ENCODE peak calls at places on chromosomes 12 and 14, in nine cellular contexts. O, G, J, R, M, W, Y, I and Q are unnamed samples.

GRCh38 chr12:38934696-38935095 is 29.3 kb upstream of the CPNE8 start:
- DNase-seq in W (no peak), O (no peak), Y (no peak), R (no peak), I (no peak), J (no peak), M (no peak), G (no peak), Q (peak)

GRCh38 chr12:27972721-27973120 is at the start of gene PTHLH:
- DNase-seq in G (no peak), M (no peak), O (no peak), J (no peak), I (no peak), Y (no peak), W (no peak), R (no peak), Q (no peak)

GRCh38 chr12:95805864-95806669 is 15.5 kb upstream of the NTN4 start:
- DNase-seq in G (peak), R (no peak), O (no peak), J (peak), I (no peak), W (peak), Y (no peak), M (no peak), Q (peak)

GRCh38 chr12:98274430-98275130 is 240.8 kb upstream of the TMPO start:
- DNase-seq in O (no peak), I (no peak), G (no peak), W (no peak), Y (no peak), R (no peak), M (no peak), J (no peak), Q (no peak)

GRCh38 chr12:16618256-16618655 is 12.3 kb upstream of the LMO3 start:
- DNase-seq in J (no peak), W (no peak), O (no peak), R (no peak), I (no peak), M (no peak), G (no peak), Y (no peak), Q (no peak)

GRCh38 chr12:124694846-124695497 is 127.6 kb upstream of the NCOR2 start:
- DNase-seq in O (peak), M (no peak), J (peak), Y (no peak), R (no peak), I (no peak), W (no peak), G (peak), Q (peak)

GRCh38 chr12:42516573-42516972 is 73.0 kb downstream of the PRICKLE1 start:
- DNase-seq in R (no peak), Y (no peak), O (no peak), I (no peak), W (no peak), M (no peak), J (no peak), G (no peak), Q (no peak)

GRCh38 chr12:12927211-12928079 is 24.5 kb downstream of the GPRC5D start:
- DNase-seq in R (no peak), I (peak), M (peak), J (no peak), Y (peak), W (peak), O (peak), G (peak), Q (peak)

GRCh38 chr12:129696952-129697351 is 206.9 kb downstream of the TMEM132D start:
- DNase-seq in O (no peak), W (no peak), Y (no peak), M (no peak), G (peak), J (peak), I (no peak), R (no peak), Q (peak)

GRCh38 chr12:110913119-110914056 is 7.0 kb downstream of the MYL2 start:
- DNase-seq in J (no peak), I (no peak), R (no peak), Y (no peak), O (peak), M (no peak), G (no peak), W (no peak), Q (no peak)

GRCh38 chr12:66409195-66409871 is 107.0 kb downstream of the HELB start:
- DNase-seq in Y (no peak), I (peak), M (peak), O (no peak), G (peak), J (peak), W (no peak), R (no peak), Q (peak)

GRCh38 chr12:27573972-27574371 is 50.0 kb downstream of the PPFIBP1 start:
- DNase-seq in O (no peak), M (no peak), J (peak), Y (no peak), R (no peak), W (no peak), G (peak), I (no peak), Q (peak)

GRCh38 chr14:86933460-86933859 is 1059.5 kb downstream of the GALC start:
- DNase-seq in G (no peak), M (no peak), R (no peak), O (no peak), I (no peak), Y (no peak), J (no peak), W (no peak), Q (peak)

GRCh38 chr12:57236925-57237652 is 7.6 kb downstream of the SHMT2 start:
- DNase-seq in G (no peak), O (peak), J (no peak), R (no peak), I (peak), M (no peak), W (peak), Y (no peak), Q (no peak)

GRCh38 chr14:34843011-34843554 is 32.1 kb downstream of the BAZ1A start:
- DNase-seq in W (no peak), J (peak), G (peak), R (no peak), O (no peak), Y (no peak), M (no peak), I (no peak), Q (peak)

GRCh38 chr14:76352639-76353281 is 23.2 kb upstream of the ESRRB start:
- DNase-seq in R (no peak), J (peak), M (peak), I (peak), Y (no peak), O (peak), W (no peak), G (peak), Q (peak)

GRCh38 chr12:100388382-100388781 is 31.5 kb downstream of the SLC17A8 start:
- DNase-seq in Y (no peak), M (no peak), O (no peak), J (no peak), R (no peak), W (no peak), I (no peak), G (no peak), Q (no peak)

GRCh38 chr12:110256780-110257431 is 24.1 kb upstream of the ATP2A2 start:
- DNase-seq in Y (peak), G (peak), R (no peak), I (no peak), W (peak), J (no peak), M (no peak), O (peak), Q (peak)

GRCh38 chr12:127324681-127325080 is 942.3 kb upstream of the TMEM132C start:
- DNase-seq in R (no peak), G (no peak), W (no peak), O (no peak), I (no peak), M (no peak), Y (no peak), J (no peak), Q (no peak)

GRCh38 chr12:94429633-94430032 is 30.0 kb downstream of the CEP83 start:
- DNase-seq in G (peak), O (no peak), R (no peak), I (no peak), J (no peak), W (no peak), Y (no peak), M (no peak), Q (no peak)

GRCh38 chr14:59428581-59429012 is 36.6 kb downstream of the GPR135 start:
- DNase-seq in J (peak), I (no peak), Y (no peak), G (peak), M (no peak), O (no peak), W (no peak), R (no peak), Q (peak)

GRCh38 chr14:36241183-36241582 is 64.7 kb upstream of the PTCSC3 start:
- DNase-seq in W (no peak), G (peak), I (no peak), O (no peak), J (no peak), M (no peak), Y (no peak), R (no peak), Q (no peak)

GRCh38 chr12:50933459-50934124 is 18.8 kb upstream of the HIGD1C start:
- DNase-seq in R (no peak), J (no peak), O (no peak), G (peak), W (no peak), Y (no peak), I (no peak), M (no peak), Q (no peak)

DNA sequence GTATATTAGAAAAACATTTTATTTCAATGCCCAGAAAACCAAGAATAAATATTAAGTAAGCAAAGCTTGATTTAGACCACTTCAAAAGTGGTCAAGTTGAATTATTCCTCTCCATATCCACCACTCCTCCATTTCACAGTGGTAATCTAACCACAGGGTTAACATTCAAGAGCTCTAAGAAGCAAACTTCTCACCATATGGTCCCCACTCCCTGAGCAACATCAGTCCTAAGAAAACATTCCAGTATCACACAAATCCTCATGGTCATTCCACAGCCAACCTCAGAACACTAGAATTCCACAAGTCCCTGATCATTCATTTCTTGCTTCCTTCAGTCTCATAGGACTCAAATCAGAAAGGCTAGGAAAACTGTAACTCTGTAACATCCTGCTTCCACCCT is 47.9 kb downstream of the ST8SIA1 start:
- DNase-seq in G (peak), J (peak), I (no peak), M (no peak), O (no peak), W (no peak), R (no peak), Y (no peak), Q (peak)
- TF ChIP-seq CTCF in G (no peak), J (no peak), I (no peak), M (no peak), O (no peak), W (no peak), R (no peak), Y (no peak), Q (no peak)

DNA sequence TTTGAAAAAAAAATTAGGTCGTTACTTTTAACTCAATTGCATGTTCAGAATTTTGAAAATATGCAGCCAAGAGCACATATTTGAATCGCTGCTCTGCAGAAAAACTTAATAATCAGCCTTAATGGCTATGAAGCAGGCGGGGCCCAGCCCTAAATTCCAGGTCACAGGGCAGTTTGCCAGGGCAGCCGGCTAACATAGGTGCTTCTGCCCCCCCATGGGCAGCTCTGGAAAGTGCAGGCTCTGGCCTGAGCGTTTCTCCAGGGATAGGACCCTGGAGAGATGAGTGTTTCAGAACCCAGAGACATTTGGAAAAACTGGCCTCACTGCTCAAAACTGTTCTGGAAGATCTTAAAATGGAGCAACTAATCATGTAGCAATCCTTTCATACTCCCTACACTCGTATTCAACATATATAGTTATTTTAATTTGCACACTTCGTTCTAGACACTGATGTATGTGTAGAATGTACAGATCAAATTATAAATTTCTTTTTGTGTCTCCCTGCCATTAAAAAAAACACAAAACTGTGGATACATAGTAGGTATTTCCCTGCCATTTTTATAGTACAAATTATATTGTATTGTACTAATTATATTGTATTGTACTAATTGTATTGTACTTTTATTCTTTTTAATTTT is 26.0 kb upstream of the PTGR2 start:
- DNase-seq in M (peak), G (peak), O (peak), J (peak), R (peak), I (peak), W (peak), Y (peak), Q (peak)
- TF ChIP-seq CTCF in M (peak), G (peak), O (peak), J (peak), R (peak), I (peak), W (peak), Y (peak), Q (peak)

DNA sequence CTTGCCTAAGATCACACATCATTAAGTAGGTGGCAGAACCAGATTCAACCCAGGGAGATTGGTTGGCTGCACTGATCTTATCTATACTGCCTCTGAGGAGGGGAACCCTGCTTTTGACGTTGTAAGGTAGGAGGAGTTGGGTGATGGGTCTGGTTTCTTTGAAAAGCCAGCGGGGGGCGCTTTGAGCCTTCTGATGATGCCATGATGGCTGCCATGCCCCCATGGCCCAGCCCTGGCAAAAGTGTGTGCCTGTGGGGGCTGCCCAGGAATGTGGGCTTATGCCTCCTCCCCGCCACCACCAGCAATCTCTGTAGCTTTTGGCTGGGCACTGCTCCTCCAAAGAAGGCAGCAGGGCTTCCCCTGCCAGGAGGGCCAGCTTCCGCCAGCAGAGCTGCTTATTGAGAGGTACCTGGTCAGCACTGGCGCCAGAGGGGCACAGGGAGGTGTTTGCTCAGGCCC is 224.3 kb downstream of the SLC41A2 start:
- DNase-seq in O (no peak), I (no peak), J (no peak), Y (peak), R (no peak), W (peak), G (no peak), M (no peak), Q (no peak)
- TF ChIP-seq CTCF in O (peak), I (no peak), J (peak), Y (no peak), R (no peak), W (peak), G (no peak), M (no peak), Q (no peak)

DNA sequence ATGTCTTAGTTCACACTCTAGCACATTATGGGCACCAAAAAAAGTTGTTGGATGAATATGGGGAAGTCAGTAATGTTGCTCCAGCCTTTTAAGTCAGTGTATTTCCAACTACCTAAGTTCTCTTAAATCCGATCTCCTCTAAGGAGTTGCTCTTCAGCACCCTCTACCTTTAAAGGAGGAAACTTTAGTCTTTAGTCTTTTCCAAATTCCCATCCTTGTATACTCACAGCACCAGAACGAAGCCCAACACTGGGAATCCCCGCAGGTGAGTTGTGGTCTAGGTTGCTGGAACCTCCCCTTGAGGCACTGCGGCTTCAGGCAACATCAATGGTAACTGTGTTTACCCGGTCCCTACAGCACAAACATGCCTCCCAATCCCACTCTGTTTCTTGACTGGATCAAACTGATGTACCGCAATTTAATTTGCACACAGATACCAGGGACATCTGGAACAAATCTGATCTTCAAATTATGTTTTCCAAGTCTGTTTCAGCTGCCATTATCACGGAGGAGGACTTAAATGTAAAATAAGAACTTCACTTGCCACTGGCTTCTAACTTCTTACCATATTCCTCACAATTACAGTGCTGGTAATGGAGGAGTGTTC is 179.0 kb downstream of the FOXN3 start:
- DNase-seq in O (no peak), R (no peak), G (peak), Y (no peak), J (no peak), W (no peak), I (no peak), M (no peak), Q (peak)
- TF ChIP-seq CTCF in O (peak), R (peak), G (peak), Y (no peak), J (peak), W (peak), I (no peak), M (no peak), Q (peak)

GRCh38 chr14:92457018-92457565 is 56.5 kb upstream of the RIN3 start:
- DNase-seq in J (no peak), G (no peak), R (no peak), O (no peak), W (no peak), I (no peak), M (no peak), Y (no peak), Q (no peak)
- TF ChIP-seq CTCF in J (no peak), G (no peak), R (no peak), O (no peak), W (no peak), I (no peak), M (no peak), Y (no peak), Q (no peak)

GRCh38 chr14:91367173-91368171 is 50.1 kb downstream of the CCDC88C start:
- DNase-seq in J (peak), G (peak), R (no peak), O (no peak), W (no peak), Y (peak), M (no peak), I (no peak), Q (peak)

GRCh38 chr14:91366749-91367148 is 50.9 kb downstream of the CCDC88C start:
- DNase-seq in J (no peak), W (no peak), G (no peak), R (no peak), I (no peak), O (no peak), Y (no peak), M (no peak), Q (no peak)

GRCh38 chr14:91371011-91371989 is 46.3 kb downstream of the CCDC88C start:
- DNase-seq in I (no peak), M (no peak), G (no peak), R (no peak), O (no peak), W (no peak), J (no peak), Y (no peak), Q (no peak)

GRCh38 chr14:91369628-91370445 is 47.8 kb downstream of the CCDC88C start:
- DNase-seq in J (no peak), M (no peak), I (peak), Y (peak), R (no peak), O (no peak), W (no peak), G (no peak), Q (no peak)

GRCh38 chr14:91368681-91369416 is 48.8 kb downstream of the CCDC88C start:
- DNase-seq in O (no peak), M (no peak), W (no peak), I (no peak), Y (no peak), G (no peak), R (no peak), J (no peak), Q (no peak)
- TF ChIP-seq CTCF in O (no peak), M (no peak), W (no peak), I (no peak), Y (no peak), G (no peak), R (no peak), J (no peak), Q (no peak)

GRCh38 chr14:78154827-78155226 is 15.3 kb upstream of the NRXN3 start:
- DNase-seq in W (no peak), G (no peak), J (no peak), M (no peak), O (no peak), Y (no peak), I (no peak), R (no peak), Q (no peak)
- TF ChIP-seq CTCF in W (no peak), G (no peak), J (no peak), M (no peak), O (no peak), Y (no peak), I (no peak), R (no peak), Q (no peak)

GRCh38 chr12:46382974-46383653 is 10.5 kb upstream of the SLC38A2 start:
- DNase-seq in Y (peak), J (peak), R (peak), M (peak), G (peak), I (peak), O (peak), W (peak), Q (peak)
- TF ChIP-seq CTCF in Y (no peak), J (peak), R (no peak), M (no peak), G (no peak), I (no peak), O (peak), W (no peak), Q (no peak)